ENCODE peak calls at places on chromosomes 1 and 21, in seven cellular contexts. One of them, this sample, is unnamed.

GRCh38 chr1:77347646-77348045 is 65.8 kb downstream of the AK5 start:
- DNase-seq in globus pallidus: no peak
- DNase-seq in dermis microvascular lymphatic vessel endothelial cell: peak; percentile 89
- DNase-seq in stimulated activated CD4-positive, alpha-beta T cell treated with anti-CD3 and anti-CD28 coated beads, Interleukin-2, amount 100 ng/mL, for 48 hours: no peak
- DNase-seq in RPMI7951: peak; percentile 94
- DNase-seq in neural progenitor cell: no peak
- DNase-seq in MM.1S: no peak
- DNase-seq in this sample: peak; percentile 44

GRCh38 chr1:172826096-172826741 is 167.3 kb downstream of the FASLG start:
- DNase-seq in stimulated activated CD4-positive, alpha-beta T cell treated with anti-CD3 and anti-CD28 coated beads, Interleukin-2, amount 100 ng/mL, for 48 hours: no peak
- DNase-seq in MM.1S: peak; percentile 44
- DNase-seq in globus pallidus: peak; percentile 22
- DNase-seq in neural progenitor cell: peak; percentile 39
- DNase-seq in dermis microvascular lymphatic vessel endothelial cell: peak; percentile 78
- DNase-seq in RPMI7951: peak; percentile 86
- DNase-seq in this sample: no peak

GRCh38 chr1:186976700-186977099 is 148.0 kb downstream of the PLA2G4A start:
- DNase-seq in stimulated activated CD4-positive, alpha-beta T cell treated with anti-CD3 and anti-CD28 coated beads, Interleukin-2, amount 100 ng/mL, for 48 hours: no peak
- DNase-seq in RPMI7951: no peak
- DNase-seq in neural progenitor cell: no peak
- DNase-seq in globus pallidus: no peak
- DNase-seq in MM.1S: no peak
- DNase-seq in dermis microvascular lymphatic vessel endothelial cell: peak; percentile 13
- DNase-seq in this sample: no peak

GRCh38 chr1:197913495-197914276 is 3.5 kb upstream of the LHX9 start:
- DNase-seq in MM.1S: no peak
- DNase-seq in neural progenitor cell: peak; percentile 45
- DNase-seq in RPMI7951: no peak
- DNase-seq in dermis microvascular lymphatic vessel endothelial cell: no peak
- DNase-seq in globus pallidus: no peak
- DNase-seq in stimulated activated CD4-positive, alpha-beta T cell treated with anti-CD3 and anti-CD28 coated beads, Interleukin-2, amount 100 ng/mL, for 48 hours: no peak
- DNase-seq in this sample: no peak

GRCh38 chr1:95072532-95073419 is at the start of gene ALG14:
- DNase-seq in globus pallidus: peak; percentile 97
- DNase-seq in stimulated activated CD4-positive, alpha-beta T cell treated with anti-CD3 and anti-CD28 coated beads, Interleukin-2, amount 100 ng/mL, for 48 hours: peak; percentile 86
- DNase-seq in dermis microvascular lymphatic vessel endothelial cell: peak; percentile 95
- DNase-seq in RPMI7951: peak; percentile 95
- DNase-seq in neural progenitor cell: peak; percentile 95
- DNase-seq in MM.1S: peak; percentile 85
- DNase-seq in this sample: peak; percentile 92

GRCh38 chr1:41957568-41957967 is 38.8 kb upstream of the HIVEP3 start:
- DNase-seq in neural progenitor cell: no peak
- DNase-seq in MM.1S: no peak
- DNase-seq in dermis microvascular lymphatic vessel endothelial cell: no peak
- DNase-seq in stimulated activated CD4-positive, alpha-beta T cell treated with anti-CD3 and anti-CD28 coated beads, Interleukin-2, amount 100 ng/mL, for 48 hours: no peak
- DNase-seq in globus pallidus: no peak
- DNase-seq in RPMI7951: peak; percentile 83
- DNase-seq in this sample: peak; percentile 94

GRCh38 chr21:26846036-26846931 is 1.1 kb upstream of the ADAMTS1 start:
- DNase-seq in RPMI7951: peak; percentile 85
- DNase-seq in MM.1S: no peak
- DNase-seq in dermis microvascular lymphatic vessel endothelial cell: peak; percentile 33
- DNase-seq in stimulated activated CD4-positive, alpha-beta T cell treated with anti-CD3 and anti-CD28 coated beads, Interleukin-2, amount 100 ng/mL, for 48 hours: no peak
- DNase-seq in globus pallidus: peak; percentile 86
- DNase-seq in neural progenitor cell: peak; percentile 79
- DNase-seq in this sample: peak; percentile 92

GRCh38 chr1:39266269-39266668 is 61.8 kb downstream of the MACF1 start:
- DNase-seq in stimulated activated CD4-positive, alpha-beta T cell treated with anti-CD3 and anti-CD28 coated beads, Interleukin-2, amount 100 ng/mL, for 48 hours: no peak
- DNase-seq in RPMI7951: peak; percentile 16
- DNase-seq in dermis microvascular lymphatic vessel endothelial cell: peak; percentile 12
- DNase-seq in globus pallidus: peak; percentile 62
- DNase-seq in neural progenitor cell: peak; percentile 50
- DNase-seq in MM.1S: peak; percentile 37
- DNase-seq in this sample: no peak

GRCh38 chr21:23111070-23111605 is 2112.9 kb downstream of the NCAM2 start:
- DNase-seq in dermis microvascular lymphatic vessel endothelial cell: no peak
- DNase-seq in stimulated activated CD4-positive, alpha-beta T cell treated with anti-CD3 and anti-CD28 coated beads, Interleukin-2, amount 100 ng/mL, for 48 hours: no peak
- DNase-seq in globus pallidus: no peak
- DNase-seq in neural progenitor cell: no peak
- DNase-seq in RPMI7951: no peak
- DNase-seq in MM.1S: no peak
- DNase-seq in this sample: no peak